ENCODE peak calls at places on chromosome 3, in ten cellular contexts. W, M, T, G, V, F, U, Q, K and E are unnamed samples.

GRCh38 chr3:98699132-98699531 is 64.0 kb upstream of the ST3GAL6 start:
- DNase-seq in W (no peak), M (no peak), T (no peak), G (no peak), V (no peak), F (no peak), U (no peak), Q (no peak), K (no peak), E (no peak)

GRCh38 chr3:85574306-85574705 is 615.5 kb downstream of the CADM2 start:
- DNase-seq in W (no peak), M (no peak), T (no peak), G (no peak), V (no peak), F (no peak), U (no peak), Q (no peak), K (no peak), E (no peak)

GRCh38 chr3:122619040-122619439 is 41.6 kb downstream of the PARP15 start:
- DNase-seq in W (no peak), M (peak), T (no peak), G (no peak), V (no peak), F (no peak), U (no peak), Q (no peak), K (peak), E (no peak)

GRCh38 chr3:131733086-131733841 is 230.5 kb upstream of the MRPL3 start:
- DNase-seq in W (no peak), M (no peak), T (no peak), G (no peak), V (no peak), F (no peak), U (no peak), Q (no peak), K (no peak), E (no peak)

GRCh38 chr3:141482250-141482937 is 4.4 kb upstream of the RASA2 start:
- DNase-seq in W (no peak), M (peak), T (no peak), G (no peak), V (no peak), F (no peak), U (no peak), Q (no peak), K (peak), E (no peak)

GRCh38 chr3:193732391-193732790 is 139.4 kb downstream of the OPA1 start:
- DNase-seq in W (no peak), M (peak), T (no peak), G (no peak), V (no peak), F (no peak), U (no peak), Q (no peak), K (peak), E (no peak)

GRCh38 chr3:163971861-163972260 is 1106.4 kb downstream of the SI start:
- DNase-seq in W (no peak), M (no peak), T (no peak), G (no peak), V (no peak), F (no peak), U (no peak), Q (no peak), K (no peak), E (no peak)

GRCh38 chr3:38738630-38739395 is 77.2 kb downstream of the SCN10A start:
- DNase-seq in W (no peak), M (peak), T (peak), G (no peak), V (no peak), F (no peak), U (no peak), Q (peak), K (no peak), E (no peak)

GRCh38 chr3:190229632-190230424 is 92.4 kb downstream of the CLDN1 start:
- DNase-seq in W (no peak), M (peak), T (no peak), G (no peak), V (no peak), F (no peak), U (no peak), Q (no peak), K (peak), E (no peak)

GRCh38 chr3:53606793-53607192 is 112.4 kb downstream of the CACNA1D start:
- DNase-seq in W (no peak), M (no peak), T (no peak), G (no peak), V (no peak), F (no peak), U (no peak), Q (no peak), K (no peak), E (no peak)

GRCh38 chr3:31813197-31813596 is 167.9 kb downstream of the OSBPL10 start:
- DNase-seq in W (no peak), M (no peak), T (no peak), G (no peak), V (no peak), F (no peak), U (no peak), Q (no peak), K (no peak), E (no peak)

GRCh38 chr3:52517796-52518722 is 15.6 kb downstream of the NT5DC2 start:
- DNase-seq in W (no peak), M (no peak), T (no peak), G (no peak), V (no peak), F (no peak), U (no peak), Q (peak), K (no peak), E (no peak)
- TF ChIP-seq CTCF in W (no peak), M (no peak), T (no peak), G (no peak), V (no peak), F (no peak), U (no peak), Q (no peak), K (no peak), E (no peak)

GRCh38 chr3:50297896-50298725 is 1.1 kb downstream of the HYAL3 start:
- DNase-seq in W (no peak), M (no peak), T (no peak), G (no peak), V (no peak), F (no peak), U (no peak), Q (no peak), K (no peak), E (no peak)
- TF ChIP-seq CTCF in W (no peak), M (peak), T (no peak), G (no peak), V (peak), F (no peak), U (no peak), Q (no peak), K (no peak), E (no peak)

GRCh38 chr3:179768080-179768479 is 115.2 kb downstream of the USP13 start:
- DNase-seq in W (no peak), M (peak), T (peak), G (no peak), V (peak), F (no peak), U (no peak), Q (peak), K (peak), E (no peak)
- TF ChIP-seq CTCF in W (no peak), M (peak), T (no peak), G (peak), V (peak), F (no peak), U (peak), Q (peak), K (peak), E (no peak)

DNA sequence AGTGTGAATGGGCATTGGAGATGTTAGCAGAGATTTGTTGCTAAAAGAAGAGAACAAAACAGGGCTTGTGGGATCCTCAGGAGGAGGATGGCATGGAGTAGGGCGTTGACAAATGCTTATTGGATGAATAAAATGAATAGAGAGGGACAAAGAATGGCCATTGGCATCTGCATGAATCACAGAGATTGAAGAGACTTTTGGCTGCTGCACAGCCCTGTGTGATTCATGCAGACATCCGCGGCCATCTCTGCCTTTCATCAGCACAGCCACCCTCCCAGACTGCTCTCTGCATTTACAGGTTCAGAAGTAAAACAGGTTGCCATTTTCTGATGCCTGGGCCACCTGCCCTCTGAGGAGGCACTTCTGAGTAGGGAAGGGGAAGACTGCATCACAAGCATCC is 397.9 kb downstream of the EPHB1 start:
- DNase-seq in W (no peak), M (peak), T (no peak), G (no peak), V (peak), F (no peak), U (no peak), Q (no peak), K (peak), E (no peak)
- TF ChIP-seq CTCF in W (no peak), M (no peak), T (no peak), G (no peak), V (no peak), F (no peak), U (no peak), Q (no peak), K (no peak), E (no peak)

DNA sequence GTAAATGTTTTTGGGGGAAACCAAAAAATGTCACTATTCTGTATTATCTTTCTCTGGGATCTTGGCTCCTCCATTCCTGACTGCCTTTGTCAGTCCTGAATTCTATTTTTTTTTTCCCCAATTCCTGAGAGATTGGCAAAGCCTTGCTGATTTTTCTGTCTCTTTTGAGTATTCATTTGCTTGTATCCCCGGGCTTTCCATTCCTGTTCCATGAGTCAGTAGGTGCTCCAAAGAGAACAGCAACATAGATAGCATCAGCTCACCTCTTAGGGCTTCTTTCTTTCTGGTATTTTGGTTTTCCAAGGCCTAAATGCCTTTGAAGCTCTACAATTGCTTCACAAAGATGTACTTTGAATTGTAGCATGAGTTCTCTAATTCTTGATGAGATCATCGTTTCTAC is 271.7 kb upstream of the LRRC3B start:
- DNase-seq in W (no peak), M (no peak), T (no peak), G (no peak), V (no peak), F (no peak), U (no peak), Q (no peak), K (no peak), E (no peak)
- TF ChIP-seq CTCF in W (no peak), M (no peak), T (no peak), G (no peak), V (no peak), F (no peak), U (no peak), Q (no peak), K (no peak), E (no peak)

DNA sequence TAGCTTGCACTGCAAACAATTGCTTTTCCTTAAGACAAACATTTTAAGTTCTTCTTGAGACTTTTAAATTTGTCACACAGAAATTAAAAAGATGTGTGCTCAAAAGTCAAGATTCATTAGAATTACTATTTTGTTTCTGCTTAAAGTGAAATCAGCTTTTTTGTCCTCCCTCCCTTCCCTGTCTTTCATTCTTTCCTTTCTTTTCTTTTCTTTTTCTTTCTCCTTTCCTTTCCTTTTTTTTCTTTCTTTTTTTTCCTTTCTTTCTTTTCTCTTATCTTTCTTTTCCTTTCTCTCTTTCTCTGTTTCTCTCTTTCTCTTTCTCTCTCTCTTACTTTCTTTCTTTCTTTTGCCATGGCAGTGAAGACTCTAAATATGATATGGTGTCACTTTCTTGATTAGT is 37.8 kb downstream of the FBXL2 start:
- DNase-seq in W (no peak), M (no peak), T (no peak), G (no peak), V (no peak), F (no peak), U (no peak), Q (no peak), K (no peak), E (no peak)
- TF ChIP-seq CTCF in W (peak), M (no peak), T (no peak), G (no peak), V (no peak), F (no peak), U (no peak), Q (no peak), K (no peak), E (no peak)

GRCh38 chr3:21216598-21216997 is 534.4 kb downstream of the ZNF385D start:
- DNase-seq in W (no peak), M (peak), T (no peak), G (no peak), V (no peak), F (no peak), U (no peak), Q (peak), K (peak), E (no peak)
- TF ChIP-seq CTCF in W (no peak), M (peak), T (no peak), G (no peak), V (no peak), F (no peak), U (no peak), Q (no peak), K (peak), E (no peak)

GRCh38 chr3:119207512-119207875 is 33.2 kb downstream of the B4GALT4 start:
- DNase-seq in W (no peak), M (no peak), T (no peak), G (no peak), V (no peak), F (no peak), U (no peak), Q (no peak), K (no peak), E (no peak)

GRCh38 chr3:119211193-119211592 is 29.5 kb downstream of the B4GALT4 start:
- DNase-seq in W (no peak), M (no peak), T (peak), G (no peak), V (no peak), F (no peak), U (no peak), Q (no peak), K (no peak), E (no peak)

GRCh38 chr3:119205685-119206084 is 32.3 kb downstream of the UPK1B start:
- DNase-seq in W (no peak), M (no peak), T (no peak), G (no peak), V (no peak), F (no peak), U (no peak), Q (no peak), K (no peak), E (no peak)

GRCh38 chr3:119205209-119205608 is 31.8 kb downstream of the UPK1B start:
- DNase-seq in W (no peak), M (no peak), T (no peak), G (no peak), V (no peak), F (no peak), U (no peak), Q (no peak), K (no peak), E (no peak)

GRCh38 chr3:119206611-119207511 is 33.5 kb downstream of the UPK1B start:
- DNase-seq in W (no peak), M (no peak), T (no peak), G (no peak), V (no peak), F (no peak), U (no peak), Q (no peak), K (no peak), E (no peak)
- TF ChIP-seq CTCF in W (no peak), M (no peak), T (no peak), G (no peak), V (no peak), F (no peak), U (no peak), Q (no peak), K (peak), E (no peak)